ENCODE peak calls at places on chromosomes 1 and 21, in five cellular contexts. F, Z, U, C and V are unnamed samples.

GRCh38 chr1:169466259-169467230 is 19.2 kb downstream of the SLC19A2 start:
- DNase-seq in F (no peak), Z (no peak), U (no peak), C (no peak), V (peak; percentile 51)

GRCh38 chr1:182404764-182405163 is 4.3 kb upstream of the TEDDM1 start:
- DNase-seq in F (no peak), Z (no peak), U (no peak), C (no peak), V (no peak)

GRCh38 chr1:204255966-204256365 is 42.2 kb upstream of the GOLT1A start:
- DNase-seq in F (no peak), Z (no peak), U (no peak), C (no peak), V (no peak)

GRCh38 chr1:43227138-43227836 is 42.5 kb upstream of the TMEM125 start:
- DNase-seq in F (peak; percentile 72), Z (peak; percentile 76), U (peak; percentile 73), C (peak; percentile 72), V (peak; percentile 76)

GRCh38 chr21:33011462-33011861 is 14.3 kb upstream of the OLIG2 start:
- DNase-seq in F (peak; percentile 53), Z (no peak), U (no peak), C (peak; percentile 40), V (no peak)

GRCh38 chr1:206442101-206442500 is 28.2 kb upstream of the IKBKE start:
- DNase-seq in F (no peak), Z (no peak), U (no peak), C (no peak), V (no peak)

GRCh38 chr1:43524804-43525203 is 5.9 kb upstream of the PTPRF start:
- DNase-seq in F (no peak), Z (no peak), U (peak; percentile 23), C (no peak), V (no peak)

GRCh38 chr1:43973981-43974442 is 748 bp upstream of the ATP6V0B start:
- DNase-seq in F (no peak), Z (no peak), U (no peak), C (no peak), V (no peak)

GRCh38 chr1:44646276-44646675 is 28.0 kb downstream of the TMEM53 start:
- DNase-seq in F (no peak), Z (no peak), U (no peak), C (peak; percentile 80), V (no peak)

GRCh38 chr1:99818063-99818699 is 32.0 kb upstream of the AGL start:
- DNase-seq in F (no peak), Z (no peak), U (no peak), C (no peak), V (no peak)

GRCh38 chr1:148334339-148335130 is 148.6 kb downstream of the PPIAL4G start:
- DNase-seq in F (peak; percentile 40), Z (peak; percentile 50), U (peak; percentile 28), C (peak; percentile 87), V (peak; percentile 85)

GRCh38 chr21:27480841-27481261 is 514.0 kb upstream of the ADAMTS5 start:
- DNase-seq in F (no peak), Z (no peak), U (no peak), C (no peak), V (no peak)

GRCh38 chr1:234543442-234544093 is 64.6 kb upstream of the TARBP1 start:
- DNase-seq in F (no peak), Z (no peak), U (no peak), C (peak; percentile 72), V (no peak)

GRCh38 chr1:178282949-178283367 is 189.1 kb downstream of the RASAL2 start:
- DNase-seq in F (peak; percentile 39), Z (no peak), U (no peak), C (no peak), V (no peak)

GRCh38 chr1:184483101-184483813 is 96.4 kb downstream of the C1orf21 start:
- DNase-seq in F (peak; percentile 32), Z (no peak), U (no peak), C (peak; percentile 51), V (no peak)

GRCh38 chr21:37915516-37915915 is 741 bp downstream of the KCNJ6 start:
- DNase-seq in F (no peak), Z (no peak), U (peak; percentile 39), C (no peak), V (no peak)

GRCh38 chr1:106875622-106876021 is 180.9 kb upstream of the PRMT6 start:
- DNase-seq in F (no peak), Z (no peak), U (no peak), C (no peak), V (no peak)